ENCODE peak calls at places on chromosomes 16 and 17, in seven cellular contexts. E is GM12878, A is HCT116, Z is H1, O is K562, S is HepG2, L is SK-N-SH. B is an unnamed sample.

GRCh38 chr16:50266337-50267091 is at the start of gene ADCY7:
- DNase-seq in E (no peak), A (peak), Z (no peak), O (peak), S (no peak), L (peak), B (no peak)

GRCh38 chr16:53071748-53072301 is 17.0 kb downstream of the CHD9 start:
- DNase-seq in E (no peak), A (no peak), Z (no peak), O (no peak), S (no peak), L (peak), B (no peak)

GRCh38 chr16:637081-638018 is 1.2 kb upstream of the METTL26 start:
- DNase-seq in E (no peak), A (no peak), Z (peak), O (peak), S (peak), L (peak), B (peak)

GRCh38 chr17:1438593-1439083 is 17.4 kb downstream of the CRK start:
- DNase-seq in E (no peak), A (no peak), Z (no peak), O (no peak), S (no peak), L (no peak), B (no peak)

GRCh38 chr16:30947533-30948086 is 1.3 kb upstream of the ORAI3 start:
- DNase-seq in E (no peak), A (no peak), Z (no peak), O (no peak), S (no peak), L (no peak), B (no peak)

GRCh38 chr16:12170103-12171025 is 193.8 kb downstream of the SNX29 start:
- DNase-seq in E (no peak), A (no peak), Z (no peak), O (peak), S (no peak), L (no peak), B (no peak)

GRCh38 chr16:23148513-23149266 is 562 bp downstream of the USP31 start:
- DNase-seq in E (no peak), A (no peak), Z (peak), O (peak), S (peak), L (peak), B (peak)

GRCh38 chr17:9206989-9207317 is 185.6 kb downstream of the NTN1 start:
- DNase-seq in E (no peak), A (no peak), Z (no peak), O (no peak), S (no peak), L (no peak), B (peak)

DNA sequence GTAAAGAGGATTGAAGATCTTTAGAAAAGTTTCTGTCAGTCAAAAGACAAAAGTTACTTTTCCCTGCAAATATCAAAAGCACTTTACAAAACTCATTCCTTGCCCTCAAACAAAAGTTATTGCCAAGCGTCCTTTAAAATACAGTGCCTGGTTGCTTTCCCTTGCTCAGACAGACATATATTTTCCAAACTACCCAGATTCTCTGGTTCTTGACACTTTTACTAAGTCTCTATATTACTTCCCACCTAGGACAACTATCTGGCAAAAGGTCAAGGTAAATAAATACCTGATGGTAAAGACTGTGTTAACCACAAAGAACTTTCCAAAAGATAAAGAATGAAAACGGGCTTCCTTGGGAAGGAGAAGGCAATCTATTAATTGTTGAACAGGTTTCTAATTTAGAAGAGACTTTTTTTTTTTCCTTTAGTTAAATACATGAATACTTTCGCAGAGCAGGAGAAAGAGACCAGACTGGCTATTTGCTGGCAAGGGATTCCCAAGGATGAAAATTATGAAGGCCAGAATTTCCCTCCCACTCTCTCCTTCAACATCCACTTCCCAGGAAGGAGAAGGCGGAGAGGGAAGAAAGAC is 1.8 kb downstream of the HS3ST3A1 start:
- DNase-seq in E (no peak), A (no peak), Z (no peak), O (no peak), S (no peak), L (no peak), B (no peak)
- TF ChIP-seq JUND in E (no peak), A (no peak), Z (no peak), O (no peak), S (no peak), L (no peak), B (no peak)

GRCh38 chr17:34276826-34277225 is 6.8 kb downstream of the CCL7 start:
- DNase-seq in E (no peak), A (no peak), Z (no peak), O (no peak), S (no peak), L (no peak), B (no peak)
- TF ChIP-seq JUND in E (no peak), A (no peak), Z (no peak), O (no peak), S (no peak), L (no peak), B (no peak)

GRCh38 chr17:28071179-28071578 is 28.7 kb downstream of the NLK start:
- DNase-seq in E (no peak), A (no peak), Z (no peak), O (no peak), S (no peak), L (no peak), B (no peak)

GRCh38 chr17:28065706-28066105 is 23.2 kb downstream of the NLK start:
- DNase-seq in E (no peak), A (no peak), Z (no peak), O (no peak), S (no peak), L (no peak), B (no peak)
- TF ChIP-seq JUND in E (no peak), A (no peak), Z (no peak), O (no peak), S (no peak), L (no peak), B (no peak)

GRCh38 chr17:72567774-72568173 is 447.0 kb downstream of the SOX9 start:
- DNase-seq in E (no peak), A (no peak), Z (no peak), O (no peak), S (no peak), L (peak), B (no peak)
- TF ChIP-seq JUND in E (no peak), A (no peak), Z (no peak), O (no peak), S (no peak), L (no peak), B (no peak)

DNA sequence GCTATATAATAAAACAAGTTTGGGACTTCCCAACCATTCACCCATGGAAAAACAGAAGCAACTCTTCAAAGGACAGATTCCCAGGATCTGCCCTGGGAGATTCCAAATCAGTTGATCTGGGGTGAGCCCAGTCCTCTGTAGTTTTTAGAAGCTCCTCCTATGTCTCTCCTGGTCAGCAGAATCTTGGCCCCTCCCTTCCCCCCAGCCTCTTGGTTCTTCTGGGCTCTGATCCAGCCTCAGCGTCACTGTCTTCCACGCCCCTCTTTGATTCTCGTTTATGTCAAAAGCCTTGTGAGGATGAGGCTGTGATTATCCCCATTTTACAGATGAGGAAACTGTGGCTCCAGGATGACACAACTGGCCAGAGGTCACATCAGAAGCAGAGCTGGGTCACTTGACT is 903 bp upstream of the CDH5 start:
- DNase-seq in E (no peak), A (no peak), Z (no peak), O (no peak), S (no peak), L (no peak), B (no peak)
- TF ChIP-seq JUND in E (no peak), A (no peak), Z (no peak), O (no peak), S (no peak), L (no peak), B (no peak)

B was measured in T47D.